ENCODE peak calls at places on chromosomes 3 and 15, in four cellular contexts. One of them, this sample, is unnamed.
A peak's percentile ranks its signal among the peaks of the same experiment; 100 is the strongest.

GRCh38 chr3:54349231-54349647 is 226.9 kb downstream of the CACNA2D3 start:
- DNase-seq in gastrocnemius medialis: no peak
- DNase-seq in suprapubic skin: no peak
- DNase-seq in neuronal stem cell: peak; percentile 24
- DNase-seq in this sample: no peak

GRCh38 chr3:112013058-112013783 is 14.5 kb downstream of the TAGLN3 start:
- DNase-seq in gastrocnemius medialis: peak; percentile 39
- DNase-seq in neuronal stem cell: peak; percentile 57
- DNase-seq in suprapubic skin: peak; percentile 68
- DNase-seq in this sample: peak; percentile 67

GRCh38 chr15:63945005-63945788 is 101.1 kb downstream of the DAPK2 start:
- DNase-seq in gastrocnemius medialis: peak; percentile 61
- DNase-seq in suprapubic skin: peak; percentile 80
- DNase-seq in neuronal stem cell: peak; percentile 54
- DNase-seq in this sample: no peak

GRCh38 chr3:184523825-184524615 is 37.6 kb upstream of the EPHB3 start:
- DNase-seq in neuronal stem cell: no peak
- DNase-seq in gastrocnemius medialis: no peak
- DNase-seq in suprapubic skin: no peak
- DNase-seq in this sample: no peak

GRCh38 chr3:163924600-163924999 is 1153.7 kb downstream of the SI start:
- DNase-seq in neuronal stem cell: no peak
- DNase-seq in gastrocnemius medialis: no peak
- DNase-seq in suprapubic skin: no peak
- DNase-seq in this sample: no peak

GRCh38 chr3:129195731-129196256 is 12.1 kb upstream of the CNBP start:
- DNase-seq in suprapubic skin: no peak
- DNase-seq in neuronal stem cell: no peak
- DNase-seq in gastrocnemius medialis: peak; percentile 86
- DNase-seq in this sample: peak; percentile 15

GRCh38 chr15:76342382-76343201 is 6.0 kb downstream of the ISL2 start:
- DNase-seq in neuronal stem cell: no peak
- DNase-seq in suprapubic skin: no peak
- DNase-seq in gastrocnemius medialis: no peak
- DNase-seq in this sample: no peak

GRCh38 chr3:16286161-16286560 is 21.1 kb downstream of the OXNAD1 start:
- DNase-seq in gastrocnemius medialis: no peak
- DNase-seq in suprapubic skin: no peak
- DNase-seq in neuronal stem cell: no peak
- DNase-seq in this sample: no peak

GRCh38 chr3:173267716-173268115 is 126.7 kb upstream of the SPATA16 start:
- DNase-seq in neuronal stem cell: no peak
- DNase-seq in suprapubic skin: no peak
- DNase-seq in gastrocnemius medialis: no peak
- DNase-seq in this sample: no peak

GRCh38 chr3:39254806-39255449 is 24.9 kb downstream of the CX3CR1 start:
- DNase-seq in neuronal stem cell: no peak
- DNase-seq in suprapubic skin: no peak
- DNase-seq in gastrocnemius medialis: no peak
- DNase-seq in this sample: no peak

GRCh38 chr3:168956087-168956486 is 707.4 kb downstream of the MECOM start:
- DNase-seq in suprapubic skin: no peak
- DNase-seq in neuronal stem cell: no peak
- DNase-seq in gastrocnemius medialis: no peak
- DNase-seq in this sample: no peak

GRCh38 chr3:21544076-21544462 is 206.9 kb downstream of the ZNF385D start:
- DNase-seq in gastrocnemius medialis: no peak
- DNase-seq in suprapubic skin: no peak
- DNase-seq in neuronal stem cell: no peak
- DNase-seq in this sample: no peak

GRCh38 chr3:122506450-122506849 is 8.3 kb downstream of the KPNA1 start:
- DNase-seq in neuronal stem cell: no peak
- DNase-seq in suprapubic skin: no peak
- DNase-seq in gastrocnemius medialis: no peak
- DNase-seq in this sample: no peak

GRCh38 chr15:57784081-57784488 is 77.6 kb downstream of the POLR2M start:
- DNase-seq in neuronal stem cell: no peak
- DNase-seq in suprapubic skin: no peak
- DNase-seq in gastrocnemius medialis: peak; percentile 50
- DNase-seq in this sample: no peak

GRCh38 chr3:11136116-11136515 is 18.2 kb upstream of the HRH1 start:
- DNase-seq in suprapubic skin: no peak
- DNase-seq in gastrocnemius medialis: no peak
- DNase-seq in neuronal stem cell: no peak
- DNase-seq in this sample: no peak

GRCh38 chr3:15512173-15512572 is 9.3 kb downstream of the COLQ start:
- DNase-seq in gastrocnemius medialis: peak; percentile 79
- DNase-seq in suprapubic skin: no peak
- DNase-seq in neuronal stem cell: no peak
- DNase-seq in this sample: no peak

GRCh38 chr15:85419200-85419599 is 38.8 kb downstream of the AKAP13 start:
- DNase-seq in gastrocnemius medialis: no peak
- DNase-seq in neuronal stem cell: no peak
- DNase-seq in suprapubic skin: no peak
- DNase-seq in this sample: no peak

GRCh38 chr3:112751564-112751963 is 95.1 kb downstream of the CD200R1L start:
- DNase-seq in neuronal stem cell: no peak
- DNase-seq in suprapubic skin: no peak
- DNase-seq in gastrocnemius medialis: no peak
- DNase-seq in this sample: no peak

GRCh38 chr3:157931517-157931916 is 174.7 kb downstream of the SHOX2 start:
- DNase-seq in suprapubic skin: no peak
- DNase-seq in neuronal stem cell: no peak
- DNase-seq in gastrocnemius medialis: no peak
- DNase-seq in this sample: no peak

GRCh38 chr3:63193647-63194046 is 84.5 kb upstream of the SYNPR start:
- DNase-seq in gastrocnemius medialis: no peak
- DNase-seq in suprapubic skin: no peak
- DNase-seq in neuronal stem cell: peak; percentile 9
- DNase-seq in this sample: no peak

GRCh38 chr3:144516029-144516428 is 544.4 kb downstream of the DIPK2A start:
- DNase-seq in neuronal stem cell: no peak
- DNase-seq in suprapubic skin: no peak
- DNase-seq in gastrocnemius medialis: no peak
- DNase-seq in this sample: no peak

GRCh38 chr3:120425196-120425595 is 25.6 kb downstream of the FSTL1 start:
- DNase-seq in gastrocnemius medialis: no peak
- DNase-seq in neuronal stem cell: no peak
- DNase-seq in suprapubic skin: no peak
- DNase-seq in this sample: no peak

GRCh38 chr3:188348445-188349244 is 194.7 kb downstream of the LPP start:
- DNase-seq in suprapubic skin: peak; percentile 75
- DNase-seq in gastrocnemius medialis: peak; percentile 61
- DNase-seq in neuronal stem cell: no peak
- DNase-seq in this sample: no peak

GRCh38 chr3:36918050-36918449 is 26.8 kb downstream of the TRANK1 start:
- DNase-seq in neuronal stem cell: no peak
- DNase-seq in suprapubic skin: no peak
- DNase-seq in gastrocnemius medialis: no peak
- DNase-seq in this sample: no peak

GRCh38 chr3:13240928-13241618 is 167.8 kb upstream of the IQSEC1 start:
- DNase-seq in neuronal stem cell: no peak
- DNase-seq in suprapubic skin: no peak
- DNase-seq in gastrocnemius medialis: no peak
- DNase-seq in this sample: no peak

DNA sequence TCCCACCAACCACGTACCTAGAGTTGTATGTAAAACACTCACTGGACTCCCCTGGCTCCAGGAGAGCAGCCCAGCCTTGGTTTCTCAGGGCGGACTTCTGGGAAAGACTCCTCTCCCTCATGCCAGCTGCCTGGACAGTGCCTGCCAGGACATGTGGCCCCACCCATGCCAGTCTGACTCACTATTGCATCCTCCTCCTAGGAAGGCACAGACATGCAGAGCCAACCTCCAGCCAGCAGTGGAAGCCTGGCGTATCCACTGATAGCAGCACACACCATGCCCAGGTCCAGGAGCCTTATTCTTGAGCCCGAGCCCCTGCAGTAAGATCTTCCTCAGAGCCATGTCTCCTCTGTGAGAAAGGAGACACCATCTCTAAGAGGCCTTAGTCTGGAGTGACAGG is 8.6 kb downstream of the PKM start:
- DNase-seq in neuronal stem cell: no peak
- DNase-seq in suprapubic skin: no peak
- DNase-seq in gastrocnemius medialis: peak; percentile 96
- DNase-seq in this sample: no peak
- H3K27ac ChIP-seq in neuronal stem cell: no peak overlapping the region
- H3K27ac ChIP-seq in suprapubic skin: peak overlapping the region; percentile 82
- H3K27ac ChIP-seq in gastrocnemius medialis: peak overlapping the region; percentile 96
- H3K27ac ChIP-seq in this sample: no peak overlapping the region

GRCh38 chr3:9028134-9028533 is 64.9 kb upstream of the RAD18 start:
- DNase-seq in suprapubic skin: peak; percentile 71
- DNase-seq in gastrocnemius medialis: peak; percentile 87
- DNase-seq in neuronal stem cell: no peak
- DNase-seq in this sample: no peak
- H3K27ac ChIP-seq in suprapubic skin: no peak overlapping the region
- H3K27ac ChIP-seq in gastrocnemius medialis: peak overlapping the region; percentile 29
- H3K27ac ChIP-seq in neuronal stem cell: no peak overlapping the region
- H3K27ac ChIP-seq in this sample: peak overlapping the region; percentile 72

DNA sequence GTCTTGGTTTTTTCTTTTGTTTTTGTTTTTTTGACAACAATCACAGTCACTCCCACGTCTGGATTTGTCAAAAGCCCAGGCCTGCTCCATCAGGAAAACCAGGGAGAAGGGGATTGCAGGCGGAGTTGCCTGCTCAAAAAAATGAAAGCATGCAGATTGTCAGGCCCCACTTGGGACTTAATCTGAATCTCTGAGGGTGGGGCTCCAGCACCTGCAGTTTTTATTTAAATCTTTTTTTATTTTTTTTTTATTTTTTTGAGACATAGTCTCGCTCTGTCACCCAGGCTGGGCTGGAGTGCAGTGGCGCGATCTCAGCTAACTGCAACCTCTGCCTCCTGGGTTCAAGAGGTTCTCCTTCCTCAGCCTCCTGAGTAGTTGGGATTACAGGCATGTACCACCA is 140.9 kb downstream of the FOXP1 start:
- DNase-seq in neuronal stem cell: no peak
- DNase-seq in gastrocnemius medialis: no peak
- DNase-seq in suprapubic skin: no peak
- DNase-seq in this sample: no peak
- H3K27ac ChIP-seq in neuronal stem cell: no peak overlapping the region
- H3K27ac ChIP-seq in gastrocnemius medialis: no peak overlapping the region
- H3K27ac ChIP-seq in suprapubic skin: peak overlapping the region; percentile 78
- H3K27ac ChIP-seq in this sample: no peak overlapping the region

DNA sequence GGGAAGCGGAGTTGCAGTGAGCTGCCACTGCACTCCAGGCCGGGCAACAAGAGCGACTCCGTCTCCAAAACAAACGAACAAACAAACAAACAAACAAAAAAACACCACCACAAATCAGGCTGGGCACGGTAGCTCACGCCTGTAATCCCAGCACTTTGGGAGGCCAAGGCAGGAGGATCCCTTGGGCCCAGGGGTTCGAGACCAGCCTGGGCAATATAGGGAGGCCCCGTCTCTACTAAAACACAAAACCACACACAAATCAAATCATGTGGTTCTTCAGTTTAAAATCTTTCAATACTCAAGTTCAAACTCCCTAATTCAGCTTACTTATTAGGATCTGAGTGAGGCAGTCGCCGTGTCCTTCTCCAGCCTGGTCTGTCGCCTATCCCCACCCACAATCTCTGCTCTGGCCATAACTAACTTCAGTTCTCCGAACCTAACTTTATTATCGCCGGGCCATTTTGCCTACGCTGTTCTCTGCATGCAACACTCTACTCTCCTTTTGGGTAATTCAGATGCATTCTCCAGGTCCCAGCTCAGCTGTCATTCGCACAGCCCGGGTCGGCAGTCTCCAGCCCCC is 643 bp upstream of the RTF1 start:
- DNase-seq in suprapubic skin: no peak
- DNase-seq in neuronal stem cell: no peak
- DNase-seq in gastrocnemius medialis: no peak
- DNase-seq in this sample: no peak
- H3K27ac ChIP-seq in suprapubic skin: peak overlapping the region; percentile 85
- H3K27ac ChIP-seq in neuronal stem cell: no peak overlapping the region
- H3K27ac ChIP-seq in gastrocnemius medialis: peak overlapping the region; percentile 90
- H3K27ac ChIP-seq in this sample: peak overlapping the region; percentile 82

GRCh38 chr15:68695061-68695595 is 116.3 kb downstream of the CORO2B start:
- DNase-seq in neuronal stem cell: no peak
- DNase-seq in gastrocnemius medialis: no peak
- DNase-seq in suprapubic skin: no peak
- DNase-seq in this sample: no peak
- H3K27ac ChIP-seq in neuronal stem cell: no peak overlapping the region
- H3K27ac ChIP-seq in gastrocnemius medialis: no peak overlapping the region
- H3K27ac ChIP-seq in suprapubic skin: no peak overlapping the region
- H3K27ac ChIP-seq in this sample: no peak overlapping the region

GRCh38 chr3:49650177-49650576 is 24.0 kb upstream of the APEH start:
- DNase-seq in neuronal stem cell: no peak
- DNase-seq in suprapubic skin: no peak
- DNase-seq in gastrocnemius medialis: no peak
- DNase-seq in this sample: no peak

GRCh38 chr3:49648354-49649057 is 25.6 kb upstream of the APEH start:
- DNase-seq in gastrocnemius medialis: no peak
- DNase-seq in suprapubic skin: no peak
- DNase-seq in neuronal stem cell: no peak
- DNase-seq in this sample: no peak

GRCh38 chr3:49649576-49649975 is 24.6 kb upstream of the APEH start:
- DNase-seq in neuronal stem cell: no peak
- DNase-seq in suprapubic skin: no peak
- DNase-seq in gastrocnemius medialis: no peak
- DNase-seq in this sample: no peak

GRCh38 chr3:49646236-49646635 is 27.9 kb upstream of the APEH start:
- DNase-seq in neuronal stem cell: no peak
- DNase-seq in suprapubic skin: no peak
- DNase-seq in gastrocnemius medialis: no peak
- DNase-seq in this sample: no peak

DNA sequence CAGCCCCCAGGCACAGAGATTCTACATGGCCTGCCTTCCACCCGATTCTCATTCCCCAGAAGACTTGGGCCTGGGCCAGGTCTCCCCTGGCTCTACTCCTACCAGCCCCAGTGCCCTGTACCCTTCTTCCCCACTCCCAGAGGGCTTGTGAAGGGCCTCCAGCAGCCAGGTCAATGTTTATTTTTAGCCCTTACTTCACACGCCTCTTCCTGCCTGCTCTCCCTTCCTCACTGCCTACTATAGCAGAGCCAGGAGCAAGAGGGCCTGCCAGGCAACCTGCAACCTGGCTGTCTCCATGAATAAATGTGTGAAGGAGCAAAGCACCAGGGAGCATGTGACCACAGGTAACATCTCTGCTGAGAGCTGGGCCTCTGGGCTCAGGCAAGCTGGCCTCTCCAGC is 26.4 kb upstream of the APEH start:
- DNase-seq in suprapubic skin: no peak
- DNase-seq in neuronal stem cell: no peak
- DNase-seq in gastrocnemius medialis: peak; percentile 65
- DNase-seq in this sample: no peak
- H3K27ac ChIP-seq in suprapubic skin: no peak overlapping the region
- H3K27ac ChIP-seq in neuronal stem cell: no peak overlapping the region
- H3K27ac ChIP-seq in gastrocnemius medialis: peak overlapping the region; percentile 71
- H3K27ac ChIP-seq in this sample: no peak overlapping the region

GRCh38 chr3:78868570-78868969 is 899.2 kb downstream of the ROBO1 start:
- DNase-seq in gastrocnemius medialis: no peak
- DNase-seq in suprapubic skin: no peak
- DNase-seq in neuronal stem cell: no peak
- DNase-seq in this sample: no peak
- H3K27ac ChIP-seq in gastrocnemius medialis: no peak overlapping the region
- H3K27ac ChIP-seq in suprapubic skin: no peak overlapping the region
- H3K27ac ChIP-seq in neuronal stem cell: no peak overlapping the region
- H3K27ac ChIP-seq in this sample: no peak overlapping the region